ENCODE peak calls at places on chromosomes 16 and 17, in four cellular contexts. X is ACHN, M is lower leg skin, P is mucosa of gallbladder. Y is an unnamed sample.

GRCh38 chr17:60586288-60586974 is 13.6 kb upstream of the PPM1D start:
- DNase-seq in P (no peak), M (no peak), X (peak; percentile 43), Y (no peak)

GRCh38 chr17:1908699-1909309 is 79.0 kb downstream of the RPA1 start:
- DNase-seq in M (peak; percentile 89), X (peak; percentile 82), P (peak; percentile 71), Y (no peak)

GRCh38 chr17:40190197-40191021 is 13.1 kb downstream of the RAPGEFL1 start:
- DNase-seq in X (peak; percentile 53), P (no peak), M (no peak), Y (no peak)

GRCh38 chr17:61177351-61177750 is 222.3 kb upstream of the TBX2 start:
- DNase-seq in P (no peak), M (no peak), X (no peak), Y (no peak)

GRCh38 chr16:56634715-56635440 is 2.4 kb downstream of the MT1M start:
- DNase-seq in X (no peak), M (no peak), P (no peak), Y (no peak)

GRCh38 chr17:77419547-77420475 is 279.0 kb downstream of the SEC14L1 start:
- DNase-seq in M (no peak), X (no peak), P (no peak), Y (no peak)

GRCh38 chr17:1834378-1835149 is 4.8 kb downstream of the RPA1 start:
- DNase-seq in P (no peak), M (no peak), X (no peak), Y (no peak)

GRCh38 chr17:42456223-42457106 is 2.2 kb upstream of the ATP6V0A1 start:
- DNase-seq in M (no peak), X (peak; percentile 77), P (no peak), Y (no peak)

GRCh38 chr16:84937196-84937935 is 74.0 kb downstream of the ZDHHC7 start:
- DNase-seq in M (no peak), P (no peak), X (no peak), Y (no peak)

GRCh38 chr16:9845661-9846361 is 336.4 kb downstream of the GRIN2A start:
- DNase-seq in X (no peak), P (no peak), M (no peak), Y (no peak)

GRCh38 chr16:49910761-49911160 is 54.8 kb upstream of the ZNF423 start:
- DNase-seq in P (no peak), M (no peak), X (no peak), Y (no peak)

GRCh38 chr17:65156835-65157565 is 19.8 kb downstream of the RGS9 start:
- DNase-seq in X (no peak), P (no peak), M (no peak), Y (no peak)

Y was measured in NCI-H446 treated with DMSO at 0.1 percent for 48 hours.